ENCODE peak calls at places on chromosomes 1 and 21, in six cellular contexts. Y, X, U, H, R and L are unnamed samples.

GRCh38 chr1:99735852-99736251 is 30.6 kb downstream of the FRRS1 start:
- DNase-seq in U (no peak), X (no peak), H (no peak), R (no peak), Y (no peak), L (no peak)

GRCh38 chr1:19084206-19084738 is 125.8 kb downstream of the UBR4 start:
- DNase-seq in H (no peak), U (no peak), X (no peak), R (no peak), Y (no peak), L (no peak)

GRCh38 chr1:207811920-207812720 is 60.3 kb downstream of the CD46 start:
- DNase-seq in H (peak), U (peak), R (peak), Y (peak), X (peak), L (peak)

GRCh38 chr1:175376194-175376593 is 183.6 kb upstream of the KIAA0040 start:
- DNase-seq in U (no peak), H (no peak), Y (peak), R (peak), X (peak), L (peak)

GRCh38 chr1:54397980-54398379 is 8.2 kb downstream of the SSBP3 start:
- DNase-seq in R (no peak), Y (no peak), U (no peak), X (no peak), H (no peak), L (no peak)

GRCh38 chr1:115712911-115713609 is 55.5 kb downstream of the CASQ2 start:
- DNase-seq in Y (no peak), U (no peak), R (no peak), X (no peak), H (no peak), L (no peak)

GRCh38 chr1:8154621-8155052 is 128.5 kb upstream of the ERRFI1 start:
- DNase-seq in X (no peak), R (peak), H (no peak), Y (no peak), U (no peak), L (no peak)

GRCh38 chr1:240965581-240966091 is 353.7 kb upstream of the GREM2 start:
- DNase-seq in H (no peak), Y (no peak), U (no peak), R (no peak), X (no peak), L (no peak)

GRCh38 chr1:149883598-149884247 is 15.6 kb upstream of the BOLA1 start:
- DNase-seq in X (no peak), U (no peak), R (no peak), H (no peak), Y (no peak), L (no peak)

GRCh38 chr1:117500584-117500983 is 105.3 kb upstream of the TENT5C start:
- DNase-seq in H (no peak), X (no peak), U (no peak), R (no peak), Y (no peak), L (no peak)

GRCh38 chr1:205497351-205497750 is 7.1 kb upstream of the CDK18 start:
- DNase-seq in H (no peak), R (no peak), U (no peak), X (no peak), Y (no peak), L (no peak)

GRCh38 chr1:204921855-204922516 is 51.3 kb downstream of the NFASC start:
- DNase-seq in H (no peak), Y (no peak), X (no peak), U (no peak), R (no peak), L (no peak)

GRCh38 chr1:36576118-36576517 is 93.4 kb upstream of the CSF3R start:
- DNase-seq in X (peak), U (peak), Y (peak), R (peak), H (peak), L (peak)

GRCh38 chr1:215181518-215181917 is 99.0 kb downstream of the KCNK2 start:
- DNase-seq in R (peak), Y (peak), H (no peak), X (no peak), U (no peak), L (no peak)

GRCh38 chr21:34941162-34941561 is 107.9 kb downstream of the RUNX1 start:
- DNase-seq in R (no peak), H (no peak), X (no peak), U (no peak), Y (no peak), L (no peak)

GRCh38 chr1:51750218-51750617 is 128.3 kb downstream of the NRDC start:
- DNase-seq in U (no peak), X (no peak), R (peak), Y (peak), H (peak), L (peak)

GRCh38 chr1:171852273-171852672 is 11.0 kb downstream of the DNM3 start:
- DNase-seq in U (no peak), R (no peak), H (peak), X (no peak), Y (no peak), L (peak)

GRCh38 chr21:17775431-17776126 is 43.6 kb downstream of the C21orf91 start:
- DNase-seq in U (no peak), R (no peak), H (no peak), Y (no peak), X (peak), L (no peak)

GRCh38 chr21:34983680-34984086 is 65.4 kb downstream of the RUNX1 start:
- DNase-seq in U (no peak), Y (no peak), H (peak), R (peak), X (no peak), L (peak)

GRCh38 chr1:76068953-76069561 is 5.5 kb upstream of the ST6GALNAC3 start:
- DNase-seq in X (no peak), Y (no peak), U (no peak), R (no peak), H (peak), L (peak)

GRCh38 chr1:42260376-42261078 is 74.5 kb downstream of the FOXJ3 start:
- DNase-seq in H (no peak), X (peak), R (no peak), U (no peak), Y (no peak), L (no peak)

GRCh38 chr21:38917045-38917774 is 111.5 kb downstream of the ETS2 start:
- DNase-seq in X (no peak), Y (no peak), H (no peak), U (no peak), R (no peak), L (no peak)

GRCh38 chr1:62530516-62531154 is 66.7 kb upstream of the ANGPTL3 start:
- DNase-seq in R (peak), Y (peak), X (peak), H (peak), U (peak), L (peak)

GRCh38 chr1:162406811-162407210 is 5.1 kb downstream of the SH2D1B start:
- DNase-seq in U (no peak), X (no peak), H (no peak), R (peak), Y (no peak), L (peak)

GRCh38 chr1:79373481-79374132 is 367.1 kb upstream of the ADGRL4 start:
- DNase-seq in X (no peak), H (peak), Y (peak), U (peak), R (no peak), L (peak)

GRCh38 chr1:46394108-46394871 is at the start of gene FAAH:
- DNase-seq in H (no peak), Y (peak), X (no peak), U (peak), R (peak), L (peak)

GRCh38 chr1:186626533-186626932 is 53.7 kb downstream of the PTGS2 start:
- DNase-seq in R (peak), H (peak), X (peak), Y (no peak), U (no peak), L (peak)

GRCh38 chr1:115797491-115797890 is 29.0 kb upstream of the CASQ2 start:
- DNase-seq in U (no peak), H (no peak), Y (peak), X (no peak), R (no peak), L (no peak)

GRCh38 chr1:3188150-3188971 is 119.4 kb downstream of the PRDM16 start:
- DNase-seq in X (no peak), Y (no peak), H (no peak), U (peak), R (no peak), L (no peak)

GRCh38 chr1:63635681-63636080 is 42.5 kb downstream of the PGM1 start:
- DNase-seq in U (no peak), Y (no peak), X (no peak), H (peak), R (peak), L (peak)

GRCh38 chr1:151143057-151143435 is 3.4 kb downstream of the SEMA6C start:
- DNase-seq in U (no peak), R (no peak), H (no peak), X (no peak), Y (no peak), L (no peak)

GRCh38 chr1:73537400-73537799 is 660.6 kb downstream of the LRRIQ3 start:
- DNase-seq in X (no peak), Y (no peak), U (no peak), R (no peak), H (no peak), L (no peak)

GRCh38 chr1:222064388-222065201 is 322.7 kb upstream of the DUSP10 start:
- DNase-seq in U (no peak), R (peak), X (no peak), H (peak), Y (no peak), L (peak)

GRCh38 chr1:15153184-15153841 is at the start of gene TMEM51:
- DNase-seq in U (peak), H (no peak), R (peak), X (no peak), Y (peak), L (peak)

GRCh38 chr1:170765712-170766330 is 101.9 kb downstream of the PRRX1 start:
- DNase-seq in Y (peak), X (peak), U (no peak), H (peak), R (peak), L (peak)

GRCh38 chr1:71039666-71040262 is 7.9 kb downstream of the PTGER3 start:
- DNase-seq in R (no peak), X (no peak), H (no peak), U (no peak), Y (no peak), L (no peak)

GRCh38 chr1:109239580-109240068 is 9.7 kb upstream of the CELSR2 start:
- DNase-seq in U (no peak), R (peak), Y (peak), H (peak), X (peak), L (peak)

GRCh38 chr1:83860506-83861221 is 138.3 kb downstream of the TTLL7 start:
- DNase-seq in H (no peak), R (peak), U (peak), X (peak), Y (peak), L (peak)
- TF ChIP-seq CTCF in H (no peak), R (peak), U (peak), X (peak), Y (peak), L (peak)

DNA sequence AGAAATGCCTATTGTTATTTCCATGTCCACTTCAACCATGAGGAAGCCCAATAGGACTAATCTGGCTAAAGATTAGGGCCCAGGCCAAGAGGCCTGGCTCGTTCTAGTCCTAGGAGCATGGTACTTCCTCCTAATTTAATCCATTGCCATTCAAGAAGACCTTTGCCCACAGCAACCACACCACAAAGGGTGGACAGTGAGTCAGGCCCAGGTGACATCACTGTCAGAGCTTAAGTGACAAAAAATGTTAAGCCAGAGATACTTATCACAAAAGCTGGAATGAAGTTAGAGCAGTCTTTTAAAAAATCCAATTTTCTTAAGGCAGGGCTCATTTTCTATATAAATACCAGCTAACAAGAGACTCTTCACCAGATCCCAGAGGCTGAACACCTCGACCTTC is at the start of gene SPRR3:
- DNase-seq in X (no peak), Y (no peak), H (no peak), U (no peak), R (no peak), L (no peak)
- H3K4me3 ChIP-seq in X (no peak), Y (no peak), H (no peak), U (no peak), R (no peak), L (no peak)

GRCh38 chr1:199422206-199422605 is 605.3 kb upstream of the NR5A2 start:
- DNase-seq in X (peak), R (peak), Y (peak), H (peak), U (no peak), L (peak)
- TF ChIP-seq CTCF in X (peak), R (peak), Y (peak), H (peak), U (no peak), L (peak)

GRCh38 chr1:157830887-157831286 is 10.7 kb downstream of the CD5L start:
- DNase-seq in R (no peak), X (peak), Y (no peak), H (no peak), U (no peak), L (no peak)

GRCh38 chr1:157831968-157832626 is 9.5 kb downstream of the CD5L start:
- DNase-seq in Y (no peak), H (no peak), U (no peak), X (no peak), R (no peak), L (no peak)

GRCh38 chr1:157829711-157830110 is 9.8 kb upstream of the FCRL1 start:
- DNase-seq in U (no peak), H (no peak), Y (no peak), R (no peak), X (peak), L (no peak)

GRCh38 chr1:157833155-157833554 is 8.5 kb downstream of the CD5L start:
- DNase-seq in R (no peak), U (no peak), X (peak), H (no peak), Y (no peak), L (no peak)

DNA sequence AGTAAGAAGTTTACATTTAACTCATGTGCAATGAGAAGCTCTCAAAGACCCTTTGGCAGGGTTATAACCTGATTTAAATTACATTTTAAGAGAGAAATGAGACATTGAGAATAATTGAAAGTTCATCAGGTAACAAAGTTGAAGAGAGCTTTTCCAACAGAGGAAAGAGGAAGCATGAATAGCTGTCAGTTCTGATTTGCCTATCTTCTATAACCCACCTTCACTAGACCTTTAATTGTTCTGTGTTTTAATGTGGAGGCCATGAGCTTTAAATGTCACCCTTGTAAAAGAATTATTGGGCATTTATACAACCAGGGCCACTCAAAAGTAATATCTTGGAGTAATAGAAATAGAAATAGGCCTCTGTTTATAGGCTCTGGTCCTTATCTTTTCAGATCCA is 9.3 kb upstream of the FCRL1 start:
- DNase-seq in U (no peak), X (no peak), H (no peak), R (no peak), Y (no peak), L (no peak)
- H3K4me3 ChIP-seq in U (no peak), X (no peak), H (no peak), R (no peak), Y (no peak), L (no peak)

DNA sequence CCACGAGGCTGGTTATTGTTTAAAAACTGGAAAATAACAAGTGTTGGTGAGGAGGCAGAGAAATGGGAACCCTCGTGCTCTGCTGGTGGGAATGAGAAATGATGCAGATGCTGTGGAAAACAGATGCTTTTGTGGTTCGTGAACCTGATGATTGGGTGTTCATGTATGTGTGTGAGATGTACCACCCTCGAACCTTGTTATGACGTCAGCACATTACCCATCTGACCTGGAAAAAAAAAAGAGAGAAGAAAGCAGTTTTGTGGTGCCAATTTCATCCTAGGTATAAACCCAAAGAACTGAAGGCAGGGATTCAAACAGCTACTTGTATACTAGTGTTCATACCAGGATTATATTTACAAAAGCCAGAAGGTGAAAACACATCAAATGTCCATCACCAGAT is 6.4 kb upstream of the CFAP107 start:
- DNase-seq in H (no peak), R (no peak), Y (no peak), U (no peak), X (no peak), L (no peak)
- TF ChIP-seq CTCF in H (no peak), R (no peak), Y (no peak), U (no peak), X (no peak), L (no peak)

GRCh38 chr1:159786966-159787365 is 6.2 kb downstream of the DUSP23 start:
- DNase-seq in R (no peak), U (no peak), H (peak), Y (no peak), X (no peak), L (peak)

GRCh38 chr1:159781992-159782391 is 1.2 kb downstream of the DUSP23 start:
- DNase-seq in H (no peak), U (no peak), X (no peak), Y (no peak), R (no peak), L (no peak)

GRCh38 chr1:159783724-159784123 is 3.0 kb downstream of the DUSP23 start:
- DNase-seq in H (no peak), X (no peak), U (no peak), R (peak), Y (no peak), L (no peak)

GRCh38 chr1:159790237-159790917 is 9.6 kb downstream of the DUSP23 start:
- DNase-seq in R (peak), H (peak), Y (peak), U (peak), X (peak), L (peak)

DNA sequence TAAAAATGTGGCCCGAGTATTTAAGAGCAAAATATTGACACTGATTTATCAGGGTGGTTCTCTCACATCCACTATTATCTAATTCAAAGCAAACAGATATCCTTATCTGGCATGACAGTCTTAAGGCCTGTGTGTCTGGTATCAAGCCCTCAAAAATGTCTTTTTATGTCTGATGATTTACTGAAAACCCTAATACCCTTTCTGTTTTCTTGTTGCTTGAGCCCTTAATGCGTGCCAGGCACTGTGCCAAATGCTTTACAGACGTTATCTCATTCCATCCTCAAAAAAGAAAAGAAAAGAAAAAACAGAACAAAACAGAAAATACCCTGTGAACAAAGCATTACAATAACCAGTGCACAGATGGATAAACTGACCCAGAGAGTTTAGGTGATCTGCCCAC is 5.7 kb downstream of the DUSP23 start:
- DNase-seq in H (peak), U (no peak), X (no peak), Y (peak), R (no peak), L (peak)
- H3K4me3 ChIP-seq in H (no peak), U (no peak), X (no peak), Y (no peak), R (no peak), L (no peak)

GRCh38 chr1:210360852-210361477 is 32.3 kb downstream of the HHAT start:
- DNase-seq in R (peak), H (peak), X (peak), U (no peak), Y (peak), L (peak)
- TF ChIP-seq CTCF in R (peak), H (peak), X (peak), U (peak), Y (peak), L (peak)

GRCh38 chr21:33022828-33023573 is 2.7 kb upstream of the OLIG2 start:
- DNase-seq in Y (no peak), R (no peak), H (no peak), U (no peak), X (no peak), L (no peak)
- H3K4me3 ChIP-seq in Y (no peak), R (no peak), H (no peak), U (no peak), X (no peak), L (no peak)

GRCh38 chr21:28196981-28197380 is 795.7 kb downstream of the LTN1 start:
- DNase-seq in R (no peak), H (no peak), U (no peak), Y (peak), X (no peak), L (no peak)

GRCh38 chr21:28193189-28193588 is 799.5 kb downstream of the LTN1 start:
- DNase-seq in X (no peak), R (peak), U (no peak), H (no peak), Y (peak), L (no peak)
- TF ChIP-seq CTCF in X (no peak), R (peak), U (no peak), H (no peak), Y (peak), L (peak)